ENCODE peak calls at places on chromosomes 11 and 22, in ten cellular contexts. D, P, C, R, L, M, N, H, A and F are unnamed samples.
A peak's percentile ranks its signal among the peaks of the same experiment; 100 is the strongest.

GRCh38 chr11:27485930-27486773 is 13.6 kb upstream of the LGR4 start:
- DNase-seq in C (no peak), L (peak; percentile 64), H (peak; percentile 76), N (peak; percentile 61), D (no peak), R (no peak), A (no peak), M (peak; percentile 59), P (peak; percentile 64), F (no peak)

GRCh38 chr22:21937821-21938070 is 14.9 kb downstream of the PPM1F start:
- DNase-seq in N (no peak), A (no peak), M (no peak), R (peak; percentile 94), P (no peak), L (no peak), C (no peak), D (peak; percentile 88), H (no peak), F (no peak)

GRCh38 chr11:124971810-124972209 is 17.8 kb downstream of the CCDC15 start:
- DNase-seq in D (no peak), C (no peak), P (no peak), A (no peak), H (no peak), R (no peak), N (no peak), L (no peak), M (no peak), F (no peak)

GRCh38 chr11:128884703-128885338 is 6.3 kb upstream of the KCNJ5 start:
- DNase-seq in H (peak; percentile 76), P (peak; percentile 82), R (no peak), D (no peak), M (peak; percentile 88), A (peak; percentile 33), N (peak; percentile 67), C (peak; percentile 72), L (peak; percentile 45), F (no peak)

GRCh38 chr22:36405671-36406070 is 17.9 kb upstream of the MYH9 start:
- DNase-seq in H (peak; percentile 45), R (no peak), N (peak; percentile 88), P (no peak), M (no peak), D (peak; percentile 81), C (no peak), L (no peak), A (no peak), F (no peak)

GRCh38 chr11:111538407-111539114 is 2.0 kb upstream of the LAYN start:
- DNase-seq in A (no peak), N (no peak), M (no peak), R (no peak), H (no peak), P (no peak), C (no peak), D (no peak), L (no peak), F (no peak)

GRCh38 chr11:66891849-66892660 is 35.2 kb downstream of the LRFN4 start:
- DNase-seq in C (peak; percentile 51), D (no peak), H (peak; percentile 97), M (peak; percentile 86), P (no peak), L (peak; percentile 96), R (no peak), N (no peak), A (peak; percentile 81), F (peak; percentile 76)

GRCh38 chr11:66259225-66259624 is 9.2 kb upstream of the RAB1B start:
- DNase-seq in A (no peak), L (no peak), M (no peak), N (no peak), R (no peak), C (no peak), D (no peak), H (no peak), P (no peak), F (no peak)

GRCh38 chr11:131549099-131549498 is 178.7 kb downstream of the NTM start:
- DNase-seq in R (no peak), L (no peak), H (no peak), A (no peak), M (no peak), P (no peak), N (no peak), C (no peak), D (no peak), F (no peak)

GRCh38 chr11:131546218-131546895 is 175.9 kb downstream of the NTM start:
- DNase-seq in R (no peak), A (no peak), D (no peak), M (peak; percentile 82), N (no peak), C (no peak), P (no peak), H (no peak), L (no peak), F (no peak)

GRCh38 chr11:131544591-131544990 is 174.2 kb downstream of the NTM start:
- DNase-seq in D (no peak), C (no peak), M (peak; percentile 85), N (no peak), A (no peak), P (no peak), L (no peak), R (no peak), H (no peak), F (no peak)
- TF ChIP-seq CTCF in D (no peak), C (no peak), M (peak; percentile 67), N (no peak), A (no peak), P (no peak), L (peak; percentile 16), R (no peak), H (no peak), F (no peak)

GRCh38 chr11:95091663-95092062 is 2.0 kb downstream of the ENDOD1 start:
- DNase-seq in C (no peak), L (no peak), H (no peak), R (no peak), M (no peak), P (no peak), A (no peak), N (no peak), D (no peak), F (no peak)

GRCh38 chr11:95087171-95087570 is 2.5 kb upstream of the ENDOD1 start:
- DNase-seq in C (no peak), N (no peak), H (no peak), A (no peak), R (no peak), L (no peak), M (no peak), P (no peak), D (no peak), F (no peak)

GRCh38 chr11:95092549-95093324 is 3.1 kb downstream of the ENDOD1 start:
- DNase-seq in H (peak; percentile 69), C (no peak), R (no peak), A (no peak), P (peak; percentile 25), M (peak; percentile 67), L (peak; percentile 72), D (no peak), N (peak; percentile 62), F (no peak)

GRCh38 chr11:95088946-95089619 is 563 bp upstream of the ENDOD1 start:
- DNase-seq in H (no peak), P (no peak), R (no peak), D (no peak), A (no peak), N (no peak), C (no peak), M (no peak), L (peak; percentile 44), F (peak; percentile 96)

DNA sequence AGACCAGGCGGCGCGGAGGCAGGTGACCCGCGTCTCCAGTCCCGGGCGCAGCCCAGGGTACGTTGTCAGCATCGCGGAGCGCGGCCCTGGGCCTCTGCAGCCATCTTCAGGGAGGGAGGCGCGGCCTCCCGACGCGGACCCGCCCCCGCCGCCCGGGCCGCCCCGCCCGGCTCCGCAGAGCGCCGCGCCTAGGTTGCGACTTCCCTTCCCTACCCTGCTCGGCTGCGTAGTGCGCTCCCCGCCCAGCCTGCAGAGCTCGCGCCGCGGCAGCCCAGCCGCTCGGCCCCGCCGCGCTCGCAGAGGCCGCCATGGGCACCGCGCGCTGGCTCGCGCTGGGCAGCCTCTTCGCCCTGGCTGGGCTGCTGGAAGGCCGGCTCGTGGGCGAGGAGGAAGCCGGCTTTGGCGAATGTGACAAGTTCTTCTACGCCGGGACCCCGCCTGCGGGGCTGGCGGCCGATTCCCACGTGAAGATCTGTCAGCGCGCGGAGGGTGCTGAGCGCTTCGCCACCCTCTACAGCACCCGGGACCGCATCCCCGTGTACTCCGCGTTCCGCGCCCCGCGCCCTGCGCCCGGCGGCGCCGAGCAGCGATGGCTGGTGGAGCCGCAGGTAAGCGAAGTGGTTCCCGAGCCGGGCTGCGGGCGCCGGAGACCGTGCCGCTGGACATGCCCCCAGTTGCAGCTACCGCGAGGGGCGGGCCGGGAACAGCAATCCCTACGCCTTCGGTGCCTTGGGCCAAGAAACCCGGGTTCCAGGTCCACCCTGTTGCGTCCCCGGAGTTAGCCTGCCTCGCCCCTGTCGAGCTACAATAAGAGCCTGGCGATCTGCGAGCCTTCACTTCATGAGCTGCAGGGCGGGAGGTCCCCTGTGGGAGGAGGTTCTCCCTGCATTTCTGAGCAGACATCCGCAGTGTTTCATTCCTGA is at the start of gene ENDOD1:
- DNase-seq in L (peak; percentile 65), N (peak; percentile 88), C (peak; percentile 80), R (peak; percentile 96), M (peak; percentile 93), H (peak; percentile 78), D (peak; percentile 97), A (no peak), P (peak; percentile 89), F (no peak)
- TF ChIP-seq CTCF in L (peak; percentile 25), N (peak; percentile 10), C (no peak), R (no peak), M (no peak), H (no peak), D (peak; percentile 13), A (peak; percentile 9), P (peak; percentile 10), F (peak; percentile 16)

GRCh38 chr22:24117942-24118341 is 63.3 kb upstream of the SUSD2 start:
- DNase-seq in C (no peak), M (peak; percentile 76), A (no peak), R (no peak), P (no peak), H (no peak), N (no peak), L (no peak), D (peak; percentile 36), F (no peak)
- TF ChIP-seq CTCF in C (no peak), M (peak; percentile 44), A (no peak), R (no peak), P (no peak), H (no peak), N (peak; percentile 43), L (peak; percentile 17), D (no peak), F (no peak)

GRCh38 chr22:27490080-27490479 is 311.5 kb downstream of the MN1 start:
- DNase-seq in H (no peak), C (no peak), P (no peak), D (no peak), R (no peak), N (no peak), L (no peak), M (no peak), A (no peak), F (no peak)

GRCh38 chr22:27487600-27488450 is 313.7 kb downstream of the MN1 start:
- DNase-seq in D (no peak), L (peak; percentile 23), A (no peak), R (no peak), H (peak; percentile 52), M (no peak), C (no peak), P (no peak), N (no peak), F (no peak)

GRCh38 chr22:27489265-27489675 is 312.3 kb downstream of the MN1 start:
- DNase-seq in L (peak; percentile 69), N (no peak), D (no peak), P (no peak), R (no peak), H (peak; percentile 21), A (no peak), C (peak; percentile 89), M (no peak), F (peak; percentile 61)

GRCh38 chr22:27485842-27486241 is 315.7 kb downstream of the MN1 start:
- DNase-seq in L (no peak), R (no peak), A (no peak), D (no peak), C (no peak), N (no peak), P (no peak), M (no peak), H (no peak), F (no peak)

GRCh38 chr22:27488456-27489224 is 312.9 kb downstream of the MN1 start:
- DNase-seq in N (no peak), R (no peak), D (no peak), L (peak; percentile 27), H (peak; percentile 7), A (no peak), M (no peak), P (no peak), C (peak; percentile 45), F (no peak)
- TF ChIP-seq CTCF in N (no peak), R (no peak), D (no peak), L (peak; percentile 35), H (no peak), A (no peak), M (no peak), P (no peak), C (no peak), F (no peak)